ENCODE peak calls at places on chromosomes 16 and 17, in ten cellular contexts. N is iPS DF 6.9, W is adrenal gland, Q is left ventricle myocardium inferior, I is SK-N-SH, V is tibial nerve, L is heart right ventricle, Y is small intestine, F is colonic mucosa, D is tibial artery. C is an unnamed sample.

GRCh38 chr16:9345889-9346288 is 254.4 kb downstream of the HAPSTR1 start:
- DNase-seq in I (no peak), D (no peak), F (no peak), L (no peak), Q (no peak), V (no peak), Y (no peak), W (no peak), N (no peak), C (no peak)

GRCh38 chr16:22007509-22008214 is at the start of gene MOSMO:
- DNase-seq in I (peak; percentile 94), N (no peak), Y (peak; percentile 65), W (peak; percentile 71), V (peak; percentile 56), D (peak; percentile 65), Q (peak; percentile 80), F (peak; percentile 69), L (peak; percentile 74), C (peak; percentile 79)

GRCh38 chr17:75850928-75851692 is 4.0 kb downstream of the WBP2 start:
- DNase-seq in Y (no peak), W (peak; percentile 78), V (no peak), I (no peak), L (peak; percentile 44), D (no peak), N (no peak), F (no peak), Q (no peak), C (no peak)

GRCh38 chr16:80027007-80027965 is 426.7 kb upstream of the MAF start:
- DNase-seq in N (no peak), F (peak; percentile 55), Y (peak; percentile 97), D (peak; percentile 57), L (peak; percentile 63), I (no peak), V (peak; percentile 14), W (peak; percentile 89), Q (peak; percentile 40), C (peak; percentile 40)

GRCh38 chr17:1999557-2000251 is 25.4 kb downstream of the RTN4RL1 start:
- DNase-seq in Y (peak; percentile 86), Q (peak; percentile 57), F (peak; percentile 57), L (peak; percentile 72), W (peak; percentile 85), V (no peak), D (peak; percentile 36), I (peak; percentile 51), N (no peak), C (peak; percentile 67)

GRCh38 chr16:57592591-57593003 is 35.8 kb upstream of the ADGRG1 start:
- DNase-seq in I (no peak), F (no peak), Y (peak; percentile 55), N (no peak), L (no peak), Q (no peak), D (no peak), W (no peak), V (no peak), C (peak; percentile 51)

GRCh38 chr16:10552998-10553491 is 27.4 kb downstream of the EMP2 start:
- DNase-seq in F (peak; percentile 34), D (peak; percentile 67), L (peak; percentile 76), N (peak; percentile 31), Y (no peak), Q (peak; percentile 64), W (peak; percentile 32), V (peak; percentile 29), I (peak; percentile 37), C (peak; percentile 41)

GRCh38 chr17:1607971-1608320 is 20.7 kb downstream of the SLC43A2 start:
- DNase-seq in Y (no peak), D (no peak), V (no peak), L (no peak), Q (no peak), F (no peak), I (no peak), N (no peak), W (no peak), C (no peak)

GRCh38 chr17:78474631-78475146 is 96.2 kb downstream of the PGS1 start:
- DNase-seq in V (no peak), Y (no peak), D (no peak), W (no peak), L (no peak), Q (no peak), F (no peak), I (no peak), N (no peak), C (peak; percentile 58)

GRCh38 chr17:67244621-67245072 is 349 bp downstream of the HELZ start:
- DNase-seq in W (no peak), L (no peak), Y (peak; percentile 12), N (no peak), Q (peak; percentile 18), I (peak; percentile 83), D (no peak), V (no peak), F (peak; percentile 35), C (peak; percentile 19)

GRCh38 chr16:67961551-67961957 is 6.9 kb downstream of the SLC12A4 start:
- DNase-seq in Q (no peak), W (no peak), D (no peak), Y (peak; percentile 74), V (no peak), N (no peak), F (peak; percentile 89), L (no peak), I (peak; percentile 82), C (peak; percentile 82)

GRCh38 chr16:80862153-80862552 is 57.8 kb upstream of the CDYL2 start:
- DNase-seq in I (no peak), D (no peak), Y (no peak), F (no peak), L (no peak), W (no peak), N (no peak), V (no peak), Q (no peak), C (no peak)

DNA sequence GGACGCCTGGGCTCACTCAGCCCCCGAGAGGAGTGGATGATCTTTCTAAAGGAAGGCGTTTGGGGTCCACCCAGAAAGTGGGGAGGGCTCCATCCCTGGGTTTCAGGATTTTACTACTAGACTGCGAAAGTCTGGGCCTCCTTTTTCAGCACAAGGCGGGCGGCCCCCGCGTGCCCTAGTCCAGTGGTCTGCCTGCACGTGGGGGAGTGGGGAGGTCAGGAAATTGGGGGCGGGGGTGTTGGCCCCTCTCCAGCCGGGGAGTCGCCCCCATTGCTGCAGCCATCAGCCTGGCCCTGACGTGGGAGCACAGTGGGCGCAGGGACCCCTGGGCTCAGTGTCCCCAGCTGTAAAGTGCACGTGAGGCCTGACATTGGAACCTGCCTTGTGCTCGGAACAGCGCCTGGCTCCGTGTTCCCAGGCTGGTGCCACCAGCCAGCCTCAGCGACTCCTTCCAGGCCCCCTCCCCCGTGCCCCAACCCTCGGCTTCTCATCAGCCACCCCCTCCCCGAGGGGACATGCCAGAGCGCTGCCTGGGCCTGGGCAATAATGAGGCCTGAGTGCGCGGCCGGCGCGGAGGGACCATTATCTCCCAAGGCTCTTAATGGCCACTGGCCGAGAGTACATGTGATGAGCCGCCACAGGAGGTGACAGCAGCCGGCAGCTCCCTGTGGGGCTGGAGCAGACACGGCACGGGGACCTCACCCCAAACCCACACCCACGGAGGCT is 2.4 kb upstream of the C1QTNF8 start:
- DNase-seq in W (no peak), D (no peak), L (no peak), Y (no peak), I (no peak), F (no peak), V (no peak), Q (peak; percentile 50), N (no peak), C (no peak)
- H3K27ac ChIP-seq in W (no peak overlapping the region), D (peak overlapping the region; percentile 96), L (peak overlapping the region; percentile 86), Y (no peak overlapping the region), I (no peak overlapping the region), F (no peak overlapping the region), V (no peak overlapping the region), Q (peak overlapping the region; percentile 92), N (no peak overlapping the region), C (no peak overlapping the region)

DNA sequence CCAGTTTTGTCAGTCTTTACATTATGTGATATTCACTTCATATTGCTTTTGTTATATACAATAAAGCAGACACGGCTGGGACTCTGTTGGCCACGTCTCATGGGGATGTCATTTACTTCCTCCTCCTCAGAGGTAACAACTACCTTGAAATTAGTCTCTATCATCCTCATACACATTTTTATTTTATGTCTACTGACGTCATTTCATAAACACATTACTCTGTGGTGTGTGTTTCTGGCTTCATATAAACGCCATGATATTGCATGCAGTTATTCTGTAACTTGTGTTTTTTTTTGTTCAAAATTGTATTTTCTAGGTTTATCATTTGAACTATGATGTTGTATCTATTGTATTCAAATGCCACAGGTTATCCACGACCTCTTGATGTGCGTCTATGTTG is 13.4 kb upstream of the IRF8 start:
- DNase-seq in V (no peak), N (no peak), Q (no peak), I (no peak), Y (no peak), F (no peak), D (no peak), W (no peak), L (no peak), C (no peak)
- H3K27me3 ChIP-seq in V (no peaks in the 10 kb centered on the region), N (no peaks in the 10 kb centered on the region), Q (peaks cover 76% of the 10 kb centered on the region), I (peaks cover 73% of the 10 kb centered on the region), Y (no peaks in the 10 kb centered on the region), F (no peaks in the 10 kb centered on the region), D (peaks cover 46% of the 10 kb centered on the region), W (peaks cover 3% of the 10 kb centered on the region), L (no peaks in the 10 kb centered on the region), C (peaks cover 6% of the 10 kb centered on the region)

DNA sequence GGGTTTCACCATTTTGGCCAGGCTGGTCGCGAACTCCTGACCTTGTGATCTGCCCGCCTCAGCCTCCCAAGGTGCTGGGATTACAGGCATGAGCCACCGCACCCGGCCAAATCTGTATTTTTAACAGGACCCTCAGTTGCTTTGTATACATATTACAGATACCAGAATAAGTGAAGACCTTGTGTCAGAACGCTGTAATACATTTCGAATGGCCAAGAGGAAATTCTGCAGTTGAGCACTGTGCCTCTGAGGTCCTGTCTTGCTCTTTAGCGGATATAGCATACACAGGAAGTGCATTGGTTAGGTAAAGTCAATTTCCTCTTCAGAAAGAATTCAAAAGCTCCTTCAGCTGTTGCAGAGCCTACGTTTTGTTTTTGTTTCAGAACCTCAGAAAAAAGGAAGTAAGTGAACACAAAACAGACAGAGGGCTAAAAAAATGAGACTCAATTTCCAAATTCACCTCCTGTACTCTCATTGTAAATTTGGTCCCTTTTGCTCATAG is 15.7 kb downstream of the CRLF3 start:
- DNase-seq in V (no peak), Y (peak; percentile 56), D (no peak), F (no peak), Q (no peak), I (no peak), L (no peak), N (no peak), W (no peak), C (no peak)
- H3K4me1 ChIP-seq in V (peaks cover 6% of the 10 kb centered on the region), Y (no peaks in the 10 kb centered on the region), D (no peaks in the 10 kb centered on the region), F (no peaks in the 10 kb centered on the region), Q (peaks cover 27% of the 10 kb centered on the region), I (no peaks in the 10 kb centered on the region), L (peaks cover 68% of the 10 kb centered on the region), N (no peaks in the 10 kb centered on the region), W (peaks cover 10% of the 10 kb centered on the region), C (peaks cover 24% of the 10 kb centered on the region)

DNA sequence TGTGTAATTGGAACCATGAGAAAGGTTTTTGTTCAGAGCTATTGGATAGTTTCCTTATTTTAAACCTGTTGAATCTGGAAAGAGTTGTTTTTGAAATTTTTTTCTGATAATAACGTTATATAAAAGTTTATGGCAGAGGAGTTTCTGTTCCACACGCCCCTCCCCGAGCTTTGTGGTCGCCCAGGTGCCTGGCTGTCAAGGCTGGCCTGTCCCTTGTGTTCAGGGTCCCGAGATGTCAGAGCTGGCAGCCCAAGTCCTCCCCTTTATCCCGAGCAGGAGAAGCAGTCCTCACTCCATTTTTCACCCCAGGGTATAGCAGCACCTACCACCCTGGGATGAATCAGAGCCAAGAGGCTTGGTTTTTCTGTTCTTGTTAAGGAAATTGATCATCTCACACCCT is 26.2 kb upstream of the ZNF750 start:
- DNase-seq in N (no peak), W (no peak), V (no peak), L (no peak), I (no peak), F (no peak), Q (no peak), D (no peak), Y (no peak), C (no peak)
- H3K27ac ChIP-seq in N (no peak overlapping the region), W (no peak overlapping the region), V (peak overlapping the region; percentile 25), L (no peak overlapping the region), I (no peak overlapping the region), F (no peak overlapping the region), Q (peak overlapping the region; percentile 53), D (no peak overlapping the region), Y (peak overlapping the region; percentile 56), C (peak overlapping the region; percentile 5)